ENCODE peak calls at places on chromosomes 3 and 15, in seven cellular contexts. One of them, this sample, is unnamed.

GRCh38 chr15:57213783-57214366 is 162.4 kb upstream of the CGNL1 start:
- DNase-seq in GM13976: peak; percentile 7
- DNase-seq in NAMALWA: peak; percentile 69
- DNase-seq in fibroblast of pulmonary artery: peak; percentile 73
- DNase-seq in T-helper 9 cell: no peak
- DNase-seq in ELF-1: no peak
- DNase-seq in stimulated activated CD8-positive, alpha-beta memory T cell treated with anti-CD3 and anti-CD28 coated beads, Interleukin-4, amount 100 ng/mL, for 24 hours: no peak
- DNase-seq in this sample: peak; percentile 56

GRCh38 chr15:45094358-45094730 is 19.6 kb downstream of the DUOX2 start:
- DNase-seq in GM13976: no peak
- DNase-seq in NAMALWA: no peak
- DNase-seq in fibroblast of pulmonary artery: no peak
- DNase-seq in T-helper 9 cell: no peak
- DNase-seq in ELF-1: no peak
- DNase-seq in stimulated activated CD8-positive, alpha-beta memory T cell treated with anti-CD3 and anti-CD28 coated beads, Interleukin-4, amount 100 ng/mL, for 24 hours: no peak
- DNase-seq in this sample: no peak

GRCh38 chr3:98259707-98260106 is 4.3 kb upstream of the OR5H6 start:
- DNase-seq in GM13976: no peak
- DNase-seq in NAMALWA: peak; percentile 34
- DNase-seq in fibroblast of pulmonary artery: no peak
- DNase-seq in T-helper 9 cell: no peak
- DNase-seq in ELF-1: peak; percentile 19
- DNase-seq in stimulated activated CD8-positive, alpha-beta memory T cell treated with anti-CD3 and anti-CD28 coated beads, Interleukin-4, amount 100 ng/mL, for 24 hours: no peak
- DNase-seq in this sample: no peak

GRCh38 chr15:73049564-73050215 is 2.6 kb upstream of the NEO1 start:
- DNase-seq in GM13976: no peak
- DNase-seq in NAMALWA: no peak
- DNase-seq in fibroblast of pulmonary artery: no peak
- DNase-seq in T-helper 9 cell: no peak
- DNase-seq in ELF-1: no peak
- DNase-seq in stimulated activated CD8-positive, alpha-beta memory T cell treated with anti-CD3 and anti-CD28 coated beads, Interleukin-4, amount 100 ng/mL, for 24 hours: no peak
- DNase-seq in this sample: no peak

GRCh38 chr15:44087578-44088190 is 107.4 kb downstream of the FRMD5 start:
- DNase-seq in GM13976: no peak
- DNase-seq in NAMALWA: no peak
- DNase-seq in fibroblast of pulmonary artery: peak; percentile 91
- DNase-seq in T-helper 9 cell: no peak
- DNase-seq in ELF-1: no peak
- DNase-seq in stimulated activated CD8-positive, alpha-beta memory T cell treated with anti-CD3 and anti-CD28 coated beads, Interleukin-4, amount 100 ng/mL, for 24 hours: no peak
- DNase-seq in this sample: peak; percentile 62

GRCh38 chr15:75808563-75808962 is 34.7 kb upstream of the UBE2Q2 start:
- DNase-seq in GM13976: no peak
- DNase-seq in NAMALWA: no peak
- DNase-seq in fibroblast of pulmonary artery: no peak
- DNase-seq in T-helper 9 cell: no peak
- DNase-seq in ELF-1: no peak
- DNase-seq in stimulated activated CD8-positive, alpha-beta memory T cell treated with anti-CD3 and anti-CD28 coated beads, Interleukin-4, amount 100 ng/mL, for 24 hours: no peak
- DNase-seq in this sample: no peak

GRCh38 chr15:74892313-74892712 is 2.5 kb downstream of the MPI start:
- DNase-seq in GM13976: no peak
- DNase-seq in NAMALWA: no peak
- DNase-seq in fibroblast of pulmonary artery: no peak
- DNase-seq in T-helper 9 cell: no peak
- DNase-seq in ELF-1: no peak
- DNase-seq in stimulated activated CD8-positive, alpha-beta memory T cell treated with anti-CD3 and anti-CD28 coated beads, Interleukin-4, amount 100 ng/mL, for 24 hours: no peak
- DNase-seq in this sample: no peak

GRCh38 chr15:100945006-100945405 is 25.8 kb downstream of the LRRK1 start:
- DNase-seq in GM13976: no peak
- DNase-seq in NAMALWA: no peak
- DNase-seq in fibroblast of pulmonary artery: no peak
- DNase-seq in T-helper 9 cell: no peak
- DNase-seq in ELF-1: no peak
- DNase-seq in stimulated activated CD8-positive, alpha-beta memory T cell treated with anti-CD3 and anti-CD28 coated beads, Interleukin-4, amount 100 ng/mL, for 24 hours: no peak
- DNase-seq in this sample: no peak

GRCh38 chr15:41881550-41881924 is 12.3 kb downstream of the SPTBN5 start:
- DNase-seq in GM13976: no peak
- DNase-seq in NAMALWA: no peak
- DNase-seq in fibroblast of pulmonary artery: no peak
- DNase-seq in T-helper 9 cell: no peak
- DNase-seq in ELF-1: no peak
- DNase-seq in stimulated activated CD8-positive, alpha-beta memory T cell treated with anti-CD3 and anti-CD28 coated beads, Interleukin-4, amount 100 ng/mL, for 24 hours: no peak
- DNase-seq in this sample: no peak

GRCh38 chr15:75058127-75058905 is 34.9 kb downstream of the PPCDC start:
- DNase-seq in GM13976: no peak
- DNase-seq in NAMALWA: no peak
- DNase-seq in fibroblast of pulmonary artery: no peak
- DNase-seq in T-helper 9 cell: no peak
- DNase-seq in ELF-1: peak; percentile 86
- DNase-seq in stimulated activated CD8-positive, alpha-beta memory T cell treated with anti-CD3 and anti-CD28 coated beads, Interleukin-4, amount 100 ng/mL, for 24 hours: no peak
- DNase-seq in this sample: peak; percentile 52

GRCh38 chr15:77830041-77830440 is 197.3 kb upstream of the LINGO1 start:
- DNase-seq in GM13976: no peak
- DNase-seq in NAMALWA: no peak
- DNase-seq in fibroblast of pulmonary artery: peak; percentile 55
- DNase-seq in T-helper 9 cell: no peak
- DNase-seq in ELF-1: no peak
- DNase-seq in stimulated activated CD8-positive, alpha-beta memory T cell treated with anti-CD3 and anti-CD28 coated beads, Interleukin-4, amount 100 ng/mL, for 24 hours: no peak
- DNase-seq in this sample: no peak

GRCh38 chr3:174072675-174073074 is 675.1 kb downstream of the NLGN1 start:
- DNase-seq in GM13976: no peak
- DNase-seq in NAMALWA: no peak
- DNase-seq in fibroblast of pulmonary artery: no peak
- DNase-seq in T-helper 9 cell: no peak
- DNase-seq in ELF-1: no peak
- DNase-seq in stimulated activated CD8-positive, alpha-beta memory T cell treated with anti-CD3 and anti-CD28 coated beads, Interleukin-4, amount 100 ng/mL, for 24 hours: no peak
- DNase-seq in this sample: no peak

This sample was measured in trophoblast cell.